ENCODE peak calls at places on chromosomes 16 and 17, in four cellular contexts. U, N, J and Q are unnamed samples.

GRCh38 chr16:2205104-2205966 is at the start of gene MLST8:
- DNase-seq in U (peak), N (peak), J (peak), Q (peak)

GRCh38 chr17:39306028-39306427 is 80.3 kb upstream of the STAC2 start:
- DNase-seq in U (no peak), N (no peak), J (no peak), Q (no peak)

GRCh38 chr16:4891097-4891885 is 44.0 kb downstream of the UBN1 start:
- DNase-seq in U (no peak), N (no peak), J (no peak), Q (no peak)

GRCh38 chr17:72952220-72952619 is 140.3 kb downstream of the SLC39A11 start:
- DNase-seq in U (no peak), N (no peak), J (no peak), Q (no peak)

GRCh38 chr17:74729866-74730265 is 7.2 kb upstream of the RAB37 start:
- DNase-seq in U (no peak), N (no peak), J (no peak), Q (no peak)

GRCh38 chr17:67718325-67718941 is 697 bp downstream of the NOL11 start:
- DNase-seq in U (no peak), N (peak), J (peak), Q (peak)

GRCh38 chr16:35187665-35188225 is 1728.3 kb downstream of the TP53TG3F start:
- DNase-seq in U (no peak), N (no peak), J (no peak), Q (no peak)

GRCh38 chr16:19879241-19879792 is 5.3 kb downstream of the GPRC5B start:
- DNase-seq in U (no peak), N (peak), J (no peak), Q (peak)

GRCh38 chr16:81567987-81568748 is 123.6 kb downstream of the CMIP start:
- DNase-seq in U (no peak), N (peak), J (no peak), Q (no peak)

GRCh38 chr16:61780161-61780560 is 256.1 kb downstream of the CDH8 start:
- DNase-seq in U (no peak), N (no peak), J (no peak), Q (peak)

GRCh38 chr16:87252269-87252970 is 64.8 kb downstream of the C16orf95 start:
- DNase-seq in U (no peak), N (no peak), J (no peak), Q (no peak)

GRCh38 chr17:3821101-3821500 is 20.1 kb upstream of the ITGAE start:
- DNase-seq in U (no peak), N (no peak), J (no peak), Q (no peak)

GRCh38 chr16:11576427-11577289 is 10.1 kb downstream of the LITAF start:
- DNase-seq in U (no peak), N (peak), J (no peak), Q (peak)

GRCh38 chr16:22183901-22184614 is 21.8 kb downstream of the SDR42E2 start:
- DNase-seq in U (no peak), N (no peak), J (peak), Q (peak)

GRCh38 chr17:8066841-8067775 is 20.4 kb downstream of the ALOX12B start:
- DNase-seq in U (no peak), N (no peak), J (no peak), Q (no peak)

GRCh38 chr17:41917957-41918391 is 777 bp downstream of the ACLY start:
- DNase-seq in U (no peak), N (no peak), J (peak), Q (peak)
- TF ChIP-seq ELF1 in U (no peak), N (no peak), J (no peak), Q (no peak)

GRCh38 chr17:78172284-78173024 is 4.1 kb downstream of the SYNGR2 start:
- DNase-seq in U (no peak), N (no peak), J (no peak), Q (no peak)
- TF ChIP-seq RAD21 in U (no peak), N (no peak), J (no peak), Q (no peak)

DNA sequence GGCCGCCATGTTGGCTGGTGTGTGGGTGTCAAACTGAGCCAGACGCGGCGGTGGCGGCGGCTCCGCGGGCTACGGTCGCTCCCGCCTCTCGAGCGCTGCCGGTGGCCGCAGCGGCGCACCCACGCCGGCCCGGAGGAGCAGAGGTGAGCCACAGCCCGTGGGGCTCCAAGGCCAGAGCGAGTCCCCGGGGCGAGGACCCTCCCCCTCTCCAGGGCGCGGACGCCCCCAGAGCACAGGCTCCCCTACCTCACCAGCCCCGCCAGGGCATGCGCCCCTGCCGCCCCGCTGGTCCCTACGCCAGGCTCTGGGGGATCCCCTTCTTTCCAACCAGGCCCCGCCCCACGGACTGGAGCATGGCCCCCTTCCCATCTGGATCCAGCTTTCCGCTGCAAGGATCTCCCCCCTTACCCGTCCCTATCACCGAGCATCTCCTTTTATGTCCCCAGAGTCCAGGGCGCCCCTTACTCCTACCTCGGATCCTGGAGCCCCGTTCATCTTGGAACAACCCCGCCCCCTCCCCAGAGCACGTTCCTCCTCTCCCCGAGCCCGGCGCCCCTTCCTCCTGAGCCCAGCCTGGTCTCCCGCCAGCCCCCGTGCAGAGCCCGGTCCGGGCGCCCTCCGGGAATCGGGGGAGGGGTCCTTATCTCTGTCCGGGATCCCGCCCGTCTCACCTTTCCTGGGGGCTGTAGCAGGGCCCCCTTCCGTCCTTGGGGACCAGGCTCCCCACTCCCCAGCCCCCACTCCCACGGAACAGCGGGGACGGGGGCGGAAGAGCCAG is 412 bp downstream of the EPN2 start:
- DNase-seq in U (no peak), N (no peak), J (peak), Q (peak)
- TF ChIP-seq ELF1 in U (no peak), N (no peak), J (no peak), Q (no peak)

GRCh38 chr17:77481476-77482374 is 341.0 kb downstream of the SEC14L1 start:
- DNase-seq in U (no peak), N (no peak), J (no peak), Q (no peak)

GRCh38 chr17:77478899-77479298 is 338.1 kb downstream of the SEC14L1 start:
- DNase-seq in U (no peak), N (no peak), J (no peak), Q (no peak)

GRCh38 chr17:77479817-77480508 is 339.2 kb downstream of the SEC14L1 start:
- DNase-seq in U (no peak), N (no peak), J (no peak), Q (peak)

GRCh38 chr17:77479372-77479781 is 338.6 kb downstream of the SEC14L1 start:
- DNase-seq in U (no peak), N (no peak), J (no peak), Q (no peak)

DNA sequence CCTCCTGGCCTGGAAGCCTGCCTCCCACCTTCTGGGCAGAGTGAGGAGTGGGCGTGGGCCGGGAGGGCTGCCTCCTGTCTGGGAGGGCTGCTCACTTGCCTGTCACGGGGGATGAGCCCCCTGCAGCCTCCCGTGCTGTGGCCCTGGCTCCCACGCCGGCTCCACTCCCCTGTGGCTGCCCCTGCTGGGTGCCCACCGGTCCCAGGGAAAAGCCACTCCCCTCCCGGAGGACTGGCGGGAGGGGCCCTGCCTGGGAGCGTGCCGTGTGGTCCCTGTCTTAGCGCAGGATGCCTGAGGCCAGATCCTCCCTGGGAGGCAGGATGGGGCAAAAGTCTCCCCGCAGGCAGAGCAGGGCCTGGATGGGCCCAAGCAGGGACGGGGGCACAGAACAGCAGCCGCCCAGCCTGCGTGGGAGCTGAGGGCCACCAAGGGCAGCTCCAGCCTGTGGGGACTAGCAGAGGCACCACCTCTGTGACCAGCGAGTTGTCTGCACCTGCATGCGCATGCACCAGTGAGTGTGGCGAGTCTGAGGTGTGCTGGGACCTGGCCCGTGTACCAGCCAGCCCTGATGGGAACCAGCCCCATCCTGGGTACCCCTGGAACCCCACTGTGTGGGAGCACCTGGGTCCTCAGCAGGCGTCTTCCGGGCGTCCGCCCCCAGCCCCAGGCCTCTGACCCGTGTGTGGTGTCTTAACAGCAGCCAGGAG is 339.9 kb downstream of the SEC14L1 start:
- DNase-seq in U (no peak), N (no peak), J (no peak), Q (peak)
- TF ChIP-seq RAD21 in U (no peak), N (no peak), J (no peak), Q (no peak)

GRCh38 chr17:40726919-40727318 is 23.4 kb upstream of the KRT24 start:
- DNase-seq in U (peak), N (peak), J (no peak), Q (no peak)
- TF ChIP-seq ELF1 in U (no peak), N (no peak), J (no peak), Q (no peak)

DNA sequence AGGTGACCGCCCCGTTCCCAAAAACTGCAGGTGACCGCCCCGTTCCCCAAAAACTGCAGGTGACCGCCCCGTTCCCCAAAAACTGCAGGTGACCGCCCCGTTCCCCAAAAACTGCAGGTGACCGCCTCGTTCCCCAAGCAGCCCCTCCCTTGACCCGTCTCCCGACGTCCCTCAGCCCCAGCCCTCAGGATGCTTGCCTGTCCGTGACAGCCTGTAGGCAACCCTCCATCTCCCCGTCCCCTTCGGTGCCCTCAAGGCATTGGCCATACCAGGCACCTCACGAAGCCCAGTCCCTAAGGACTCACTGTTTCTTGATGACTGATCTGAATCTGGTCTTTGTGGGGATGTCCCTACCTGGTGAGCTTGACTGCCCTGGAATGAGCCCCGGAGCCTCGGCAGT is 25.1 kb downstream of the SGSM2 start:
- DNase-seq in U (no peak), N (no peak), J (no peak), Q (no peak)
- TF ChIP-seq RAD21 in U (no peak), N (no peak), J (no peak), Q (no peak)

DNA sequence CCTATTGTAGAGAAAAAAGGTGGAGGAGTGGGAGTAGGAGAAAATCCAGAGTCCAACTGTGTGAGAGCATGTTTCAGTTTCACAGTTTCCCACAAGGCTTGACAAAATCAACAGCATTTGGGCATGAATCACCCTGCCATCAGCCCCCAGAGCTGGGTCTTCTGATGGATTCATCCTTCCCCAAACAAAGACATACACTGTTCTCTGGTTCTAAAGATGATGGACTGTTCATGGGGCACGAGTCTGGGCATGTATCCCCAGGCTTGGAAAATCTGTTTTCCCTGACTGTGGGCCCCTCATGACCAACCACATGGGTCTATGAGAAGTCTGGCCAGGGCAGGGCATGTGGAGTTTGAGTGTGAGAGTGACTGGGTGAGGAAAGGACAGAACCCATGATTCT is 210.4 kb upstream of the IRX5 start:
- DNase-seq in U (no peak), N (peak), J (no peak), Q (no peak)
- TF ChIP-seq ELF1 in U (no peak), N (no peak), J (no peak), Q (no peak)

GRCh38 chr16:88533381-88533831 is 36.8 kb upstream of the ZC3H18 start:
- DNase-seq in U (no peak), N (no peak), J (no peak), Q (no peak)
- TF ChIP-seq RAD21 in U (no peak), N (no peak), J (no peak), Q (no peak)